ENCODE peak calls at places on chromosome 16, in six cellular contexts. J, I, E, H, V and Z are unnamed samples. For H3K4me1, the result is how much of the 10 kb centered on the place peaks cover.

GRCh38 chr16:69188716-69189115 is 1.8 kb downstream of the SNTB2 start:
- DNase-seq in V (no peak), I (no peak), H (no peak), J (no peak), E (no peak), Z (peak)

GRCh38 chr16:6112700-6113099 is 1015.1 kb upstream of the EEF2KMT start:
- DNase-seq in J (no peak), I (no peak), V (no peak), E (no peak), H (no peak), Z (no peak)

GRCh38 chr16:87543436-87544191 is 50.8 kb upstream of the ZCCHC14 start:
- DNase-seq in I (no peak), V (no peak), H (no peak), E (no peak), J (no peak), Z (no peak)

GRCh38 chr16:89761304-89761922 is 40.1 kb downstream of the ZNF276 start:
- DNase-seq in J (no peak), H (no peak), I (no peak), E (no peak), V (no peak), Z (no peak)

GRCh38 chr16:50152807-50153647 is at the start of gene TENT4B:
- DNase-seq in I (peak), J (peak), E (peak), V (peak), H (peak), Z (peak)

GRCh38 chr16:23064642-23065041 is 84.6 kb downstream of the USP31 start:
- DNase-seq in H (no peak), E (no peak), V (peak), I (no peak), J (no peak), Z (no peak)

GRCh38 chr16:19892902-19893301 is 8.3 kb upstream of the GPRC5B start:
- DNase-seq in V (no peak), H (no peak), I (no peak), J (no peak), E (no peak), Z (no peak)

GRCh38 chr16:66899310-66899944 is 19.1 kb downstream of the PDP2 start:
- DNase-seq in V (no peak), H (no peak), I (no peak), E (no peak), J (no peak), Z (no peak)

GRCh38 chr16:2090819-2091721 is 43.3 kb downstream of the TSC2 start:
- DNase-seq in I (no peak), V (no peak), E (peak), J (peak), H (peak), Z (peak)

GRCh38 chr16:56657555-56658430 is at the start of gene MT1F:
- DNase-seq in V (no peak), E (peak), H (peak), J (peak), I (peak), Z (peak)

GRCh38 chr16:22638393-22639206 is 127.9 kb downstream of the NPIPB5 start:
- DNase-seq in J (no peak), I (no peak), V (no peak), H (no peak), E (no peak), Z (no peak)

GRCh38 chr16:67278773-67279295 is 498 bp upstream of the PLEKHG4 start:
- DNase-seq in H (no peak), J (peak), V (no peak), I (no peak), E (peak), Z (no peak)

GRCh38 chr16:67407788-67408452 is 8.4 kb downstream of the ZDHHC1 start:
- DNase-seq in J (peak), H (no peak), V (no peak), I (no peak), E (no peak), Z (no peak)

GRCh38 chr16:71746442-71747046 is 22.0 kb upstream of the PHLPP2 start:
- DNase-seq in I (peak), H (peak), V (no peak), E (no peak), J (peak), Z (peak)

GRCh38 chr16:49639739-49640388 is 216.0 kb downstream of the ZNF423 start:
- DNase-seq in I (peak), E (peak), J (no peak), V (no peak), H (no peak), Z (peak)

GRCh38 chr16:48117217-48118105 is 38.3 kb downstream of the ABCC12 start:
- DNase-seq in E (peak), I (peak), V (no peak), H (peak), J (peak), Z (peak)

GRCh38 chr16:68289621-68290329 is 21.0 kb downstream of the SLC7A6OS start:
- DNase-seq in E (no peak), V (peak), H (no peak), I (no peak), J (peak), Z (no peak)

GRCh38 chr16:11128211-11129123 is 127.5 kb downstream of the SOCS1 start:
- DNase-seq in H (no peak), E (no peak), J (peak), I (no peak), V (no peak), Z (no peak)

GRCh38 chr16:55495616-55496289 is 13.1 kb upstream of the LPCAT2 start:
- DNase-seq in J (no peak), I (peak), V (no peak), E (no peak), H (no peak), Z (no peak)

GRCh38 chr16:51155901-51156810 is 5.1 kb upstream of the SALL1 start:
- DNase-seq in V (no peak), I (no peak), J (no peak), H (no peak), E (peak), Z (no peak)

GRCh38 chr16:8931864-8932263 is 31.8 kb downstream of the USP7 start:
- DNase-seq in V (no peak), J (peak), H (no peak), E (peak), I (peak), Z (peak)

GRCh38 chr16:15518412-15519351 is 84.3 kb downstream of the BMERB1 start:
- DNase-seq in E (no peak), V (no peak), H (no peak), J (no peak), I (no peak), Z (no peak)

GRCh38 chr16:30053376-30054015 is 12.1 kb upstream of the ALDOA start:
- DNase-seq in J (no peak), E (no peak), V (no peak), I (no peak), H (no peak), Z (no peak)

GRCh38 chr16:23216658-23217246 is 34.2 kb downstream of the SCNN1G start:
- DNase-seq in I (no peak), V (no peak), J (no peak), H (no peak), E (no peak), Z (no peak)

GRCh38 chr16:9677301-9677653 is 505.0 kb downstream of the GRIN2A start:
- DNase-seq in I (no peak), V (no peak), E (no peak), H (no peak), J (no peak), Z (peak)

GRCh38 chr16:6258056-6258455 is 1074.6 kb upstream of the RBFOX1 start:
- DNase-seq in H (no peak), V (no peak), J (no peak), I (no peak), E (no peak), Z (no peak)

GRCh38 chr16:19559242-19559910 is 3.9 kb downstream of the VPS35L start:
- DNase-seq in V (no peak), E (peak), I (peak), H (peak), J (peak), Z (no peak)

GRCh38 chr16:87608400-87608985 is 6.2 kb downstream of the JPH3 start:
- DNase-seq in E (peak), H (no peak), I (peak), J (peak), V (no peak), Z (peak)

GRCh38 chr16:58032710-58033293 is 7.2 kb downstream of the MMP15 start:
- DNase-seq in I (no peak), H (no peak), E (no peak), V (no peak), J (peak), Z (no peak)

GRCh38 chr16:70736454-70737376 is 50.9 kb upstream of the MTSS2 start:
- DNase-seq in H (no peak), V (no peak), I (no peak), E (no peak), J (no peak), Z (no peak)

GRCh38 chr16:67236551-67237395 is 9.8 kb downstream of the TMEM208 start:
- DNase-seq in H (peak), V (no peak), E (peak), J (peak), I (peak), Z (peak)

GRCh38 chr16:72537684-72538083 is 365.7 kb upstream of the PMFBP1 start:
- DNase-seq in I (no peak), E (no peak), H (no peak), J (no peak), V (no peak), Z (no peak)

GRCh38 chr16:22220714-22221113 is 14.6 kb downstream of the EEF2K start:
- DNase-seq in J (no peak), E (no peak), H (no peak), V (no peak), I (no peak), Z (no peak)

GRCh38 chr16:76428858-76429257 is 151.7 kb downstream of the CNTNAP4 start:
- DNase-seq in V (no peak), I (peak), E (no peak), J (no peak), H (no peak), Z (no peak)

GRCh38 chr16:14489460-14489859 is 140.6 kb downstream of the PARN start:
- DNase-seq in E (no peak), V (no peak), J (peak), I (peak), H (peak), Z (no peak)

GRCh38 chr16:19860146-19861030 is 24.3 kb downstream of the GPRC5B start:
- DNase-seq in H (no peak), V (no peak), J (no peak), E (no peak), I (no peak), Z (peak)

GRCh38 chr16:30656974-30657865 is 1.0 kb upstream of the FBRS start:
- DNase-seq in J (no peak), H (no peak), E (no peak), V (no peak), I (no peak), Z (no peak)

GRCh38 chr16:73031155-73031866 is 16.6 kb downstream of the ZFHX3 start:
- DNase-seq in E (no peak), J (no peak), I (no peak), H (no peak), V (no peak), Z (no peak)

GRCh38 chr16:75251280-75252048 is at the start of gene BCAR1:
- DNase-seq in J (peak), H (no peak), E (peak), I (peak), V (no peak), Z (peak)
- H3K4me1 ChIP-seq in J (under half), H (half or more), E (under half), I (half or more), V (under half), Z (half or more)

GRCh38 chr16:12318661-12319463 is 342.3 kb downstream of the SNX29 start:
- DNase-seq in H (no peak), V (no peak), I (peak), J (no peak), E (no peak), Z (no peak)
- TF ChIP-seq ZNF274 in H (no peak), V (no peak), I (no peak), J (no peak), E (no peak), Z (no peak)

GRCh38 chr16:3113765-3114479 is 1.5 kb downstream of the ZNF205 start:
- DNase-seq in I (no peak), E (no peak), V (no peak), H (no peak), J (peak), Z (no peak)
- H3K4me3 ChIP-seq in I (peak), E (no peak), V (no peak), H (peak), J (peak), Z (peak)

DNA sequence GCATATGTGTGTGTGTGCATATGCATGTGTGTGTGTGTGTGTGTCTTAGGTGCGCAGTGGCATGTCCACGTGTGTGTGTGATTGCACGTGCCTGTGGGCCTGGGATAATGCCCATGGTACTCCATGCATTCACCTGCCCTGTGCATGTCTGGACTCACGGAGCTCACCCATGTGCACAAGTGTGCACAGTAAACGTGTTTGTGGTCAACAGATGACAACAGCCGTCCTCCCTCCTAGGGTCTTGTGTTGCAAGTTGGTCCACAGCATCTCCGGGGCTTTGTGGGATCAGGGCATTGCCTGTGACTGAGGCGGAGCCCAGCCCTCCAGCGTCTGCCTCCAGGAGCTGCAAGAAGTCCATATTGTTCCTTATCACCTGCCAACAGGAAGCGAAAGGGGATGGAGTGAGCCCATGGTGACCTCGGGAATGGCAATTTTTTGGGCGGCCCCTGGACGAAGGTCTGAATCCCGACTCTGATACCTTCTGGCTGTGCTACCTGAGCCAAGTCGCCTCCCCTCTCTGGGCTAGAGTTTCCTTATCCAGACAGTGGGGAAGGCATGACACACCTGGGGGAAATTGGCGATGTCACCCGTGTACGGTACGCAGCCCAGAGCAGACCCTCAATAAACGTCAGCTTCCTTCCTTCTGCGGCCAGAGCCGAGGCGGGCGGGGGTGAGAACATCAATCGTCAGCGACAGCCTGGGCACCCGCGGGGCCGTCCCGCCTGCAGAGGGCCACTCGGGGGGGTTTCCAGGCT is 47.6 kb downstream of the IL21R start:
- DNase-seq in E (no peak), I (no peak), H (no peak), V (no peak), J (no peak), Z (no peak)
- H3K4me1 ChIP-seq in E (under half), I (under half), H (under half), V (half or more), J (under half), Z (under half)

DNA sequence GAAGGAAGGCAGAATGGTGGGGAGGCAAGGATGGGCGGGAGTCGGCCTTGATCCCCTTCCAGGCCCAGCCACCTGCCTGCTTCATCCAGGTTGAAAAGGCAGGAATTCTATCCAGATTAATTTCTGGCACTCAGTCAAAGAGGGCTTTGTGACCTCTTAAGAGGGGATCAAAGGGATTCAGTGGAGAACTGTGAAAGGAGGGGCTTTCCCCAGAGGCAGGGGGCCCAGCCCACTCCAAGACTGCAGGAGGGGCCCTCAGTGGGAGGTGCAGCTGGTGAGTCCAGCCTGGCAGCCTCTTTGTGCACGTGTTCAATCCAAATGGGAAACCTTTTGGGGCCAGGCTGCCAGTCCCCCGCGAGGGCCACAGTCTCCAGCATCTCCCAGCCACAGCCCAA is 148.5 kb upstream of the PLCG2 start:
- DNase-seq in V (no peak), I (no peak), J (no peak), H (no peak), E (no peak), Z (no peak)
- TF ChIP-seq ZNF274 in V (no peak), I (no peak), J (no peak), H (no peak), E (no peak), Z (no peak)

DNA sequence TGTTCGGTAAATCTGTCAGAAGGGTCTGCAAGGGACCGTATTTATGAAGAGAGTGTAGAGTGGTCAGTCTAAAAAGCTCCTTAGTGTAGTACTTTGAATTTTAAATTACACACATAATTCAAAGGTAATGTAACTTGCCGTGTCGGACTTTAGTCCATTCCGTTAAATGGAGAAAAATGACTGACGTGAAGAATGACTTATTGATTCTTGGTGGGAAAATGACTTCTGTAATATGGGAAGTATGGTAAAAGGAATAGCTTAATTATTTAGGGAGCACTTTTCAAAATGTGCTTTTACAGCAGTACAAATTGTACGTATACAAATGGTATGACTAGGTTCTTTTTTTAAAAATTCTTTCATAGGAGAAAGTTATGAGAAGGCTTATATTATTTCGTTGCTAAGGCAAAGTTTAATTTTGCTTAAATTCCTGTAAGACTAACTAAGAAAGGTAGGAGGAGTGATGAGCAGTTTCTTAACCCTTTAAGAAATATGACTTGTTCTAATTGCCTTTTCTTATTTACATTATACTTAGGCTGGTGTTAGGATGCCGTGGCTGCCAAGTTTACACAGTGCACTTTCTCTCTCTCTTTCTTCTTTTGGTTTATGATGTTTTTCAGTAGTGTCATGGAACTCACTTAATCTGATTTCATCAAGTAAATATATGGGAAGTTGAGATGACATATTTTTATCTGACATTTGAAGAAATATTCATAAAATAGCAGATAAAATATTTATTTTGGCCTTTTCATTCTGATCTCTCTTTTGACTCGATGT is 191.2 kb downstream of the WWOX start:
- DNase-seq in V (no peak), E (no peak), I (no peak), J (no peak), H (no peak), Z (no peak)
- H3K4me3 ChIP-seq in V (no peak), E (no peak), I (no peak), J (no peak), H (no peak), Z (no peak)

DNA sequence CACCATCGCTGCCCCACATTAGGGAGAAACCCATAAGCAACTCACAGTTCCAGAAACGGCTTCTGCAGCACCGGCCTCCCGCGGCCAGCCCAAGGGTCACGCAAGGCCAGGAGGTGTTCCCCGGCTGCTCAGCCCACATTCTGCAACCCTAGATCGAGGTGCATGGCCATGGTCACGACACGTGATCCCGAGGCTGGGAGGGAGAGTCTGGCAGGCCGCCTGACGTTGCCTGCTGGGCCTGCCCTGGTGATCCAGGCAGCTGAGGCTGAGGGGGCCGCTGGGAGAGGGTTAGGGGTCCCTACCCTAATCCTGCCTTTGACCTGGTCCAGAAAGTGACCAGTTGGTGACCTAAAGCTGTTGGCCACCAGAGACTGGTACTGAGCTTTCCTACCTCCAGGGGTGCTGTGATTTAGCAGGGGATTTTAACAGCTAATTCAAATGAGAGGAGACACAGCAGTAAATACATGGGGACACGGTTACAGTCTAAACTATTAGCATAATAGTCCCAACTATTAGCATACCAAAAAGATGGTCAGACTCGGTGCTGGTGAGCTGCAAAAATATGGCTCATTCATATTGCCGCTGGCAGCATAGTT is 97.4 kb upstream of the CIBAR2 start:
- DNase-seq in J (no peak), I (peak), H (no peak), V (no peak), E (no peak), Z (no peak)
- H3K4me1 ChIP-seq in J (under half), I (half or more), H (half or more), V (under half), E (under half), Z (half or more)

DNA sequence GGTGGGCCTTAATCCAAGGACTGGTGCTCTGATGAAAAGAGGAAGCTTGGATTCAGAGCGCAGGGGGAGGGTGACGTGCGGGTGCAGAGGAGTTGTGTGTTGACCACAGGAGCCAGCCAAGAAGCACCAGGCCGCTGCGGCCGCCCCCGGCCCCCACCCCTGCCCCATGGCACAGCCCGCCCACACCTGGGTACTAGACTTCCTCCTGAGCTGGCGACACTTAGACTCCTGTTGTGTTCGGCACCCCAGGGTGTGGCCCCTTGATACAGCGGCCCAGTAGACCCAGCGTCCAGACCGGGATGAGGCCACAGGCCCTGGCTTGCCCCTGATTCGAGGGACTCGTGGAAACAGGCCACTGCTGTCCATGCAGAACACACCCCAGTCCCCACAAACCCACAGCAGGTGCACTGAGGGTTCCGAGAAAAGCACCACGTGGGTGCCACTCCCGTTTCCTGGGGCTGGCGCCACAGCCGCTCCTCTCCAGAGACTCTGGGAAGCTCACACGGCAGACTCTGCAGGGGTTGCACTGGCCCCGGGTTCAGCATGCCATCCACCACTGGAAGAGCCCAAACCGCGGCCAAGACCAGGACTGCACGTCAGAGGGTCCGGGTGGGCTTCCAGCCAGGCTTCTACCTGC is 5.7 kb upstream of the SNAI3 start:
- DNase-seq in V (no peak), E (no peak), J (no peak), I (no peak), H (no peak), Z (no peak)
- TF ChIP-seq ZNF274 in V (no peak), E (no peak), J (no peak), I (no peak), H (no peak), Z (no peak)

GRCh38 chr16:3175157-3176153 is 12.5 kb upstream of the OR1F1 start:
- DNase-seq in V (no peak), I (peak), H (peak), E (peak), J (peak), Z (no peak)
- H3K4me3 ChIP-seq in V (peak), I (peak), H (peak), E (peak), J (peak), Z (peak)